ENCODE peak calls at places on chromosomes 7 and 10, in ten cellular contexts. B is kidney epithelial cell, J is DND-41, N is GM13977, E is cardiac muscle cell, M is osteocyte, R is H9, H is fibroblast of mammary gland, S is OCI-LY7, F is psoas muscle. Z is an unnamed sample.

GRCh38 chr7:79868010-79868409 is 266.6 kb upstream of the GNAI1 start:
- DNase-seq in J (no peak), F (no peak), M (no peak), B (no peak), E (no peak), S (no peak), N (no peak), R (no peak), H (peak; percentile 12), Z (no peak)

GRCh38 chr7:13009517-13009916 is 322.1 kb downstream of the ARL4A start:
- DNase-seq in M (no peak), B (no peak), H (no peak), N (no peak), J (no peak), E (no peak), R (no peak), F (no peak), S (no peak), Z (no peak)

GRCh38 chr10:69318997-69319727 is 40.9 kb downstream of the HK1 start:
- DNase-seq in N (peak; percentile 74), E (peak; percentile 64), J (peak; percentile 63), S (peak; percentile 18), B (no peak), R (no peak), H (peak; percentile 49), F (peak; percentile 92), M (no peak), Z (peak; percentile 56)

GRCh38 chr7:8176370-8177081 is 85.4 kb downstream of the ICA1 start:
- DNase-seq in J (peak; percentile 67), M (no peak), N (peak; percentile 38), S (peak; percentile 84), E (no peak), F (no peak), R (no peak), B (no peak), H (no peak), Z (no peak)

GRCh38 chr7:28093617-28094232 is 86.9 kb downstream of the JAZF1 start:
- DNase-seq in B (no peak), M (peak; percentile 91), F (peak; percentile 85), N (peak; percentile 46), H (peak; percentile 72), E (peak; percentile 77), S (peak; percentile 47), J (peak; percentile 54), R (peak; percentile 91), Z (peak; percentile 88)

GRCh38 chr7:27162930-27163775 is 2.2 kb downstream of the HOXA9 start:
- DNase-seq in R (peak; percentile 27), F (no peak), E (no peak), N (no peak), M (no peak), J (no peak), B (no peak), S (no peak), H (peak; percentile 28), Z (no peak)

GRCh38 chr7:55120501-55121198 is 101.8 kb downstream of the EGFR start:
- DNase-seq in E (no peak), H (peak; percentile 89), S (no peak), F (no peak), J (no peak), M (no peak), N (no peak), B (no peak), R (no peak), Z (no peak)

GRCh38 chr10:67606572-67606971 is 89.4 kb downstream of the CTNNA3 start:
- DNase-seq in F (no peak), J (no peak), H (peak; percentile 74), M (no peak), E (no peak), B (peak; percentile 83), S (no peak), R (no peak), N (no peak), Z (no peak)

GRCh38 chr7:151306860-151307259 is 34.8 kb upstream of the NUB1 start:
- DNase-seq in B (no peak), F (no peak), S (no peak), M (no peak), J (no peak), N (no peak), R (no peak), E (no peak), H (no peak), Z (no peak)

GRCh38 chr10:91759581-91759986 is 38.6 kb upstream of the TNKS2 start:
- DNase-seq in F (no peak), R (no peak), E (no peak), N (no peak), S (peak; percentile 1), B (no peak), J (no peak), H (peak; percentile 44), M (no peak), Z (no peak)

GRCh38 chr10:91762878-91763277 is 35.3 kb upstream of the TNKS2 start:
- DNase-seq in S (no peak), R (no peak), H (no peak), J (no peak), B (no peak), F (no peak), M (no peak), E (no peak), N (no peak), Z (no peak)

GRCh38 chr10:91756286-91756685 is 41.9 kb upstream of the TNKS2 start:
- DNase-seq in J (no peak), H (peak; percentile 85), R (no peak), E (no peak), F (no peak), B (peak; percentile 9), M (no peak), S (no peak), N (no peak), Z (no peak)

DNA sequence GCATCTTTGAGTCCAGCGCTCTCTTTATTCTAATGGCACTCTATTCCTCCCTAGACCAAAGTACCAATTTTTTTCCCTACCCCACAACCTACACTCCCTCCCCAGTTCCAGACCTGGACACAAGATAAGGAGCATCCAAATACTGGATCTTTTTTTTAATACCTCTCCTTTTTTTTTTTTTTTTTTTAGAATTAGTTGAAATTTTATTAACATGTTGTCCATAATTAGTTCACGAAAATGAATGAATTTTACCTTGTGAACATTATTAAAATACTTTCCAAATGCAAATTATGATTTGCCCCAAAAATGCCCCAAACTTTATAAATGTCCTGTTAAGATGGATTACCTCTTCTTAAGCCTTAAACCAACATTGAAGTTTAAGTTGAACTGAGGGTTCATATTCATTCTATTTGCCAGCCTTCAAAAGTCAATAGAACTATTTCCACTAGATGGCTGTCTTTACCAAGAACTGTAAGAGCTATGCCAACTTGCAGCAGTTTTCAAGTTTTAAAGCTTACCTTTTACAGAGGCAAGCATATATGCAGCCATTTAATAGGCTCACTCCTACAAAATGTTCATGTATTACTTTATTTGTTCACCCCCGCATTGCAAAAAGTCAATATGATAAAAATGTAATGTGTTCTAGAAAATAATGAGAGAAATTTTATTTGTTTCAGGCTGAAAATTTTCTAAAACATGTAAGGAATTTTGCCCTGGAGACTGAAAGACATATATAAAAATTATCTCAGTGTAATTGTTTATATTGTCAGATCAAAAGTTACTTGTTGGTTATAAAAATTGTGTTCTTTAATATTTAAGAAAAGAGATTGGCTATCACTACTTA is 39.7 kb upstream of the TNKS2 start:
- DNase-seq in R (no peak), E (peak; percentile 70), B (peak; percentile 38), J (no peak), F (no peak), H (peak; percentile 74), S (peak; percentile 72), N (peak; percentile 47), M (no peak), Z (no peak)
- TF ChIP-seq CTCF in R (peak; percentile 78), E (peak; percentile 53), B (peak; percentile 45), J (peak; percentile 70), F (peak; percentile 63), H (peak; percentile 53), S (peak; percentile 86), N (peak; percentile 51), M (peak; percentile 74), Z (no peak)

GRCh38 chr7:127413326-127413725 is 20.8 kb upstream of the ZNF800 start:
- DNase-seq in S (no peak), E (no peak), M (no peak), H (no peak), B (no peak), R (no peak), J (no peak), N (no peak), F (no peak), Z (no peak)
- TF ChIP-seq CTCF in S (no peak), E (no peak), M (no peak), H (no peak), B (no peak), R (no peak), J (no peak), N (no peak), F (no peak), Z (no peak)

DNA sequence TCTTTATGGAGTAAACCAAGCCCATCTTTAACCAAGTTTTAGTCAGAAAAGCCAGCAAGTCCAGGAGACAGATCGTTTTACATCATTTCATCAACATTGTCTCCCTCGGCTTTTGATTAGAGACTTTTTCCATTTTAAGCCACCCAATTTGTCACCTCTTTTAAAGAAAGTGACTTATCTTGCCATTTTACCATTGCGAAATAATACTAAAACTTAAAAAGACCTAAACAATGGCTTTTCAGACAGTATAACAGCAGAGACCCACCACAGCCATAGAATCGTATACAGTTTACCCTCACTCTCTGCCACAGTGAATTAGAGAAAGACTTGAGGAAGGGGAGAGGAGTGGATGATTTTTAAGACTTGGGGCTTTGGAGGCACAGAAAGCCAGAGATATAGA is 359.7 kb upstream of the C7orf33 start:
- DNase-seq in E (no peak), S (no peak), F (no peak), M (no peak), R (no peak), B (no peak), J (no peak), H (no peak), N (no peak), Z (no peak)
- TF ChIP-seq CTCF in E (no peak), S (no peak), F (no peak), M (no peak), R (no peak), B (no peak), J (no peak), H (no peak), N (no peak), Z (no peak)

DNA sequence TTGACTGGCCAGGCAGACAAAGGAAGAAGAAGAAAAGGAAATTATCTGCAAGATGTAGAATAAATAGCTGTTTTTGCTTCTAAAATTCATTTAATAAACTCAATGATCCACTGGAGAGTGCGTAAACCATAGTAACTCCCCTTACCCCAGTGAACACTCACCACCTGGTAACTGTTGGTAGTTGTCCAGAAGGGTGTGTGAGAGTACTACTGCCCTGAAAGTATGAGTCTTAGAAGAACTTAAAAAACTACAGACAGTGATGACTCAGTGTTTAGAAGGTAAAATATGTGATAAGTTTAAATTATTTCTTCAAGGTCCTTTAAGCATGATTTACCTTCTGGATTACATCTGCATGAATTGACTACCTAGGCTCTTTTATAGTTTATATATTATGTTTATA is 53.0 kb upstream of the SEMA3A start:
- DNase-seq in M (no peak), R (no peak), J (no peak), E (no peak), H (peak; percentile 81), N (no peak), S (no peak), F (no peak), B (no peak), Z (no peak)
- TF ChIP-seq CTCF in M (no peak), R (no peak), J (no peak), E (no peak), H (peak; percentile 17), N (peak; percentile 12), S (no peak), F (no peak), B (peak; percentile 6), Z (no peak)

Z was measured in endothelial cell.